ENCODE peak calls at places on chromosome 16, in four cellular contexts. I, W, A and T are unnamed samples.

GRCh38 chr16:48535831-48536599 is 74.0 kb downstream of the N4BP1 start:
- DNase-seq in I (peak; percentile 21), W (peak; percentile 61), A (peak; percentile 91), T (no peak)

GRCh38 chr16:48892884-48893283 is 282.9 kb upstream of the N4BP1 start:
- DNase-seq in I (no peak), W (no peak), A (no peak), T (no peak)

GRCh38 chr16:81618661-81619060 is 160.4 kb upstream of the PLCG2 start:
- DNase-seq in I (no peak), W (peak; percentile 66), A (no peak), T (no peak)

GRCh38 chr16:69106491-69107291 is 1.2 kb downstream of the HAS3 start:
- DNase-seq in I (no peak), W (no peak), A (peak; percentile 60), T (peak; percentile 17)

GRCh38 chr16:89721644-89722391 is 481 bp downstream of the ZNF276 start:
- DNase-seq in I (no peak), W (peak; percentile 72), A (peak; percentile 77), T (peak; percentile 70)

GRCh38 chr16:81380932-81381331 is 63.7 kb upstream of the CMIP start:
- DNase-seq in I (no peak), W (no peak), A (no peak), T (no peak)

GRCh38 chr16:1034230-1035065 is 38.1 kb upstream of the SSTR5 start:
- DNase-seq in I (no peak), W (no peak), A (no peak), T (no peak)

GRCh38 chr16:9297437-9298113 is 206.1 kb downstream of the HAPSTR1 start:
- DNase-seq in I (peak; percentile 63), W (no peak), A (peak; percentile 72), T (no peak)

GRCh38 chr16:89325861-89326471 is 108.5 kb downstream of the ZNF778 start:
- DNase-seq in I (no peak), W (peak; percentile 75), A (peak; percentile 80), T (peak; percentile 77)

DNA sequence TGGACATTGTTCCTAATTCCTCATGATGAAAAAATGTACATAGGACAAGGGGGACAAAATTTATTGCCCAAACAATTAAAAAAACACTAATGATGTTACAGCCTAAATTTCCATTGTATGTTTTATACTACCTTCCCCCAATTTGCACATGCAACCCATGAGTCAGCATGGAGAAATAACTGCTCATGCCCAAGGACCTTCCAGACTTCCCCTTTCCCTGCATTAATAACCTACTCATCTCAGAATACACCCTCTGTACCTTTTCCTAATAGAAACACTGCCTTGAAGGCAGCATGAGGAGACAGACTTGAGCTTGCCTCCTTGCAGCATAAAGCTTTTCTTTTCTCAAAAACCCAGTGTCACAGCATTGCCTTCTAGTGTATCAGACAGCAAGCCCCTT is 2402.8 kb downstream of the TP53TG3F start:
- DNase-seq in I (no peak), W (no peak), A (no peak), T (no peak)
- H3K9me3 ChIP-seq in I (peaks cover 93% of the 10 kb centered on the region), W (no peaks in the 10 kb centered on the region), A (no peaks in the 10 kb centered on the region), T (no peaks in the 10 kb centered on the region)

DNA sequence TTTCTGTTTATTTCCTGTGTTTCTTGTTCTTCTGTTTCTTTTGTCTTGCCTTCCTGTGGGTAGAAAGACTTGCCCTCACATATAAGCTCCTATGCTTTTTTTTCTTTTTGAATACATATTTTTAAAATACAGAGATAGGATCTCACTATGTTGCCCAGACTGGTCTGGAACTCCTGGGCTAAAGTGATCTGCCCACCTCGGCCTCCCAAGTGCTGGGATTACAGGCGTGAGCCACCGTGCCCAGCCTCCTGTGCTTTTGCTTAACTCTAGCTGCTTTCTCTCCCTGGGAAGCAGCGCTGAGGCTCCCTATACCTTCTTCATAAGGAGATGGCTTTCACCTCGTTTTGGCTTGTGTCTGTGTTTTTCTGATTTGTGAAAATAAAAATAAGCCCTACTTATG is 93.4 kb upstream of the FA2H start:
- DNase-seq in I (no peak), W (no peak), A (no peak), T (no peak)
- H3K27ac ChIP-seq in I (peak overlapping the region; percentile 35), W (peak overlapping the region; percentile 43), A (no peak overlapping the region), T (peak overlapping the region; percentile 52)

DNA sequence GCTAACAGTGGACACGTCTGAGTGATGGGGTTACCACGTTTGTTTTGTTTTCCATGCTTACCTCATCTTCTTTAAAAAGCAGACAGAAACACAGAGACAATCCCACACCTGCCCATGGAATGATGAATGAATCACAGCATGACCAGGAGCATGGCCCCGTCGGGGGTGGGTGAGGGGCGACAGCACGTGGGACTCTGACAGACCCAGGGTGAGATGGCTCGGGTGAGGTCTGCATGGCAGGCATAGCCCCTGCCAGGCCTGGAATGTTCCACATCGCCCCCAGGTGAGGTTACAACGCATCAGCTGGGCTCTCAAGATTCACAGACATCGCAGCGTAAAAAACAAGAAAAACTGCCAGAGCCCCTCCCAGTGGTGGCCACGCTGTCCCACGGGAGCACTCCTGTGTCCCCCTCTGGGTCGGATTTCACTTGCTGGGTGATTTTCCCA is 18.1 kb downstream of the SLC7A5 start:
- DNase-seq in I (no peak), W (no peak), A (no peak), T (no peak)
- H3K4me3 ChIP-seq in I (no peak overlapping the region), W (no peak overlapping the region), A (no peak overlapping the region), T (no peak overlapping the region)

GRCh38 chr16:35562919-35563318 is 2103.5 kb downstream of the TP53TG3F start:
- DNase-seq in I (no peak), W (no peak), A (no peak), T (no peak)
- H3K9me3 ChIP-seq in I (peaks cover 99% of the 10 kb centered on the region), W (no peaks in the 10 kb centered on the region), A (no peaks in the 10 kb centered on the region), T (no peaks in the 10 kb centered on the region)

GRCh38 chr16:75420987-75421819 is 12.1 kb downstream of the CFDP1 start:
- DNase-seq in I (peak; percentile 73), W (peak; percentile 69), A (peak; percentile 70), T (peak; percentile 70)
- H3K27ac ChIP-seq in I (peak overlapping the region; percentile 49), W (peak overlapping the region; percentile 57), A (no peak overlapping the region), T (peak overlapping the region; percentile 11)

DNA sequence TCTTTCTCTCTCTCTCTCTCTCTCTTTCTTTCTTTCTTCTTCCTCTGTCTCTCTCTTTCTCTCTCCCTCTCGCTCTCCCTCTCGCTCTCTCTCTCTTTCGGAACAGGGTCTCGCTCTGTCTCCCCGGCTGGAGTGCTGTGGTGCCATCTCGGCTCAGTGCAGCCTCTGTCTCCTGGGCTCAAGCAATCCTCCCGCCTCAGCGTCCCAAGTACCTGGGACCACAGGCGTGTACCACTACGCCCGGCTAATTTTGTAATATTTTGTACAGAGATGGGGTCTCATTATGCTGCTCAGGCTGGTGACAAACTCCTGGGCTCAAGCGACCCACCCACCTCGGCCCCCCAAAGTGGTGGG is 12.7 kb upstream of the KLHDC4 start:
- DNase-seq in I (no peak), W (no peak), A (no peak), T (no peak)
- H3K4me3 ChIP-seq in I (no peak overlapping the region), W (no peak overlapping the region), A (no peak overlapping the region), T (no peak overlapping the region)